ENCODE peak calls at places on chromosomes 2 and 18, in eight cellular contexts. N, M, K, W, X, C, Q and T are unnamed samples.
A peak's percentile ranks its signal among the peaks of the same experiment; 100 is the strongest.

GRCh38 chr2:64859208-64860161 is 129.7 kb upstream of the SLC1A4 start:
- DNase-seq in N (peak; percentile 94), M (peak; percentile 95), K (peak; percentile 78), W (peak; percentile 95), X (peak; percentile 90), C (peak; percentile 89), Q (peak; percentile 93), T (no peak)

GRCh38 chr2:236976271-236977120 is 109.2 kb upstream of the COPS8 start:
- DNase-seq in N (no peak), M (no peak), K (no peak), W (no peak), X (no peak), C (no peak), Q (no peak), T (no peak)

GRCh38 chr2:109646961-109647360 is 32.8 kb downstream of the SOWAHC start:
- DNase-seq in N (no peak), M (no peak), K (no peak), W (no peak), X (no peak), C (no peak), Q (no peak), T (no peak)

GRCh38 chr18:61201516-61201915 is 131.7 kb upstream of the CDH20 start:
- DNase-seq in N (no peak), M (no peak), K (no peak), W (no peak), X (no peak), C (no peak), Q (no peak), T (no peak)

GRCh38 chr2:20507166-20507692 is 60.4 kb downstream of the RHOB start:
- DNase-seq in N (peak; percentile 15), M (no peak), K (no peak), W (no peak), X (no peak), C (no peak), Q (no peak), T (no peak)

GRCh38 chr18:48825101-48825745 is 125.5 kb downstream of the SMAD7 start:
- DNase-seq in N (peak; percentile 24), M (peak; percentile 47), K (no peak), W (no peak), X (peak; percentile 40), C (no peak), Q (peak; percentile 66), T (no peak)

GRCh38 chr2:182132605-182133004 is 147.0 kb downstream of the PPP1R1C start:
- DNase-seq in N (no peak), M (no peak), K (no peak), W (no peak), X (no peak), C (no peak), Q (no peak), T (no peak)

GRCh38 chr2:33184026-33184425 is 237.3 kb downstream of the LTBP1 start:
- DNase-seq in N (no peak), M (no peak), K (no peak), W (no peak), X (no peak), C (no peak), Q (no peak), T (no peak)

GRCh38 chr2:100036793-100037192 is 105.6 kb downstream of the AFF3 start:
- DNase-seq in N (no peak), M (no peak), K (no peak), W (no peak), X (no peak), C (no peak), Q (no peak), T (no peak)

GRCh38 chr2:36770542-36771287 is 74.2 kb downstream of the VIT start:
- DNase-seq in N (no peak), M (no peak), K (no peak), W (peak; percentile 25), X (no peak), C (peak; percentile 14), Q (no peak), T (no peak)

GRCh38 chr2:179554639-179555038 is 290.0 kb upstream of the SESTD1 start:
- DNase-seq in N (no peak), M (no peak), K (no peak), W (no peak), X (no peak), C (no peak), Q (no peak), T (no peak)

GRCh38 chr2:166344286-166345113 is 31.2 kb downstream of the SCN9A start:
- DNase-seq in N (no peak), M (no peak), K (peak; percentile 63), W (no peak), X (no peak), C (no peak), Q (no peak), T (no peak)

GRCh38 chr2:82837588-82838304 is 1621.3 kb downstream of the SUCLG1 start:
- DNase-seq in N (no peak), M (no peak), K (peak; percentile 59), W (no peak), X (no peak), C (no peak), Q (no peak), T (no peak)

GRCh38 chr2:235024191-235024611 is 72.4 kb downstream of the SH3BP4 start:
- DNase-seq in N (no peak), M (no peak), K (no peak), W (no peak), X (no peak), C (no peak), Q (no peak), T (no peak)

GRCh38 chr2:7812231-7812995 is 869.4 kb upstream of the ID2 start:
- DNase-seq in N (no peak), M (no peak), K (no peak), W (no peak), X (no peak), C (no peak), Q (no peak), T (no peak)
- H3K27ac ChIP-seq in N (no peak overlapping the region), M (no peak overlapping the region), K (no peak overlapping the region), W (no peak overlapping the region), X (no peak overlapping the region), C (no peak overlapping the region), Q (no peak overlapping the region), T (no peak overlapping the region)

GRCh38 chr18:72871091-72871490 is 3.3 kb upstream of the NETO1 start:
- DNase-seq in N (no peak), M (no peak), K (no peak), W (no peak), X (no peak), C (no peak), Q (no peak), T (no peak)

GRCh38 chr18:72867721-72868665 is at the start of gene NETO1:
- DNase-seq in N (no peak), M (no peak), K (no peak), W (no peak), X (no peak), C (no peak), Q (no peak), T (no peak)

GRCh38 chr18:72866901-72867701 is 686 bp downstream of the NETO1 start:
- DNase-seq in N (no peak), M (no peak), K (no peak), W (no peak), X (no peak), C (no peak), Q (no peak), T (no peak)

GRCh38 chr18:72868666-72869661 is 1.2 kb upstream of the NETO1 start:
- DNase-seq in N (no peak), M (no peak), K (no peak), W (no peak), X (no peak), C (no peak), Q (no peak), T (no peak)

DNA sequence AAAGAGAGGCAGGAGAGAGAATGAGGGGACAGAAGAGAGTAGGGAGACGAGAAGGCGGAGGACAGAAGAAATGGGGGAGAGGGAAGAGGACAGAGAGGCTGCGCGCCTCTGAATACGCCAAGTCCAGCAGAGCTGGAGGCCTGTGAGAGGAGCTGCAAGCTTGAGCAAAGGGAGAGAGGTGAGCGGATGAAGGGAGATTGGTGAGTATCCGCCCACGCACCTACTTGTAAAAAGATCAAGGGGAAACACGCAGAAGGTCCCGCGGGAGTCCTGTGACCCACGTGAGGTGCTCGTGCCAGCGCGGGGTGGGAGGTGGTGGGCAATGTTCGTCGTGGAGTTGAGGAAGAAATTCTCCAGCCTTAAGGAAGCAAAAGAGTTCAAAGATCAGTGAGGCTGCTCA is 2.0 kb upstream of the NETO1 start:
- DNase-seq in N (no peak), M (no peak), K (no peak), W (no peak), X (no peak), C (no peak), Q (no peak), T (no peak)
- H3K27me3 ChIP-seq in N (peaks cover 63% of the 10 kb centered on the region), M (peaks cover 43% of the 10 kb centered on the region), K (peaks cover 33% of the 10 kb centered on the region), W (peaks cover 13% of the 10 kb centered on the region), X (peaks cover 55% of the 10 kb centered on the region), C (peaks cover 13% of the 10 kb centered on the region), Q (no peaks in the 10 kb centered on the region), T (no peaks in the 10 kb centered on the region)

GRCh38 chr2:25251032-25251460 is 82.7 kb upstream of the POMC start:
- DNase-seq in N (no peak), M (no peak), K (no peak), W (no peak), X (no peak), C (no peak), Q (no peak), T (no peak)
- H3K27ac ChIP-seq in N (peak overlapping the region; percentile 83), M (peak overlapping the region; percentile 91), K (peak overlapping the region; percentile 85), W (no peak overlapping the region), X (peak overlapping the region; percentile 82), C (peak overlapping the region; percentile 90), Q (no peak overlapping the region), T (peak overlapping the region; percentile 59)

GRCh38 chr2:70939001-70939846 is 3.5 kb downstream of the ATP6V1B1 start:
- DNase-seq in N (no peak), M (no peak), K (no peak), W (no peak), X (no peak), C (no peak), Q (peak; percentile 53), T (no peak)

GRCh38 chr2:70936979-70937811 is 1.5 kb downstream of the ATP6V1B1 start:
- DNase-seq in N (no peak), M (no peak), K (no peak), W (no peak), X (no peak), C (peak; percentile 6), Q (no peak), T (no peak)

GRCh38 chr2:70936165-70936978 is 672 bp downstream of the ATP6V1B1 start:
- DNase-seq in N (no peak), M (no peak), K (no peak), W (no peak), X (no peak), C (peak; percentile 3), Q (no peak), T (no peak)

GRCh38 chr2:70938580-70938938 is 2.9 kb downstream of the ATP6V1B1 start:
- DNase-seq in N (no peak), M (no peak), K (no peak), W (no peak), X (no peak), C (no peak), Q (no peak), T (no peak)

DNA sequence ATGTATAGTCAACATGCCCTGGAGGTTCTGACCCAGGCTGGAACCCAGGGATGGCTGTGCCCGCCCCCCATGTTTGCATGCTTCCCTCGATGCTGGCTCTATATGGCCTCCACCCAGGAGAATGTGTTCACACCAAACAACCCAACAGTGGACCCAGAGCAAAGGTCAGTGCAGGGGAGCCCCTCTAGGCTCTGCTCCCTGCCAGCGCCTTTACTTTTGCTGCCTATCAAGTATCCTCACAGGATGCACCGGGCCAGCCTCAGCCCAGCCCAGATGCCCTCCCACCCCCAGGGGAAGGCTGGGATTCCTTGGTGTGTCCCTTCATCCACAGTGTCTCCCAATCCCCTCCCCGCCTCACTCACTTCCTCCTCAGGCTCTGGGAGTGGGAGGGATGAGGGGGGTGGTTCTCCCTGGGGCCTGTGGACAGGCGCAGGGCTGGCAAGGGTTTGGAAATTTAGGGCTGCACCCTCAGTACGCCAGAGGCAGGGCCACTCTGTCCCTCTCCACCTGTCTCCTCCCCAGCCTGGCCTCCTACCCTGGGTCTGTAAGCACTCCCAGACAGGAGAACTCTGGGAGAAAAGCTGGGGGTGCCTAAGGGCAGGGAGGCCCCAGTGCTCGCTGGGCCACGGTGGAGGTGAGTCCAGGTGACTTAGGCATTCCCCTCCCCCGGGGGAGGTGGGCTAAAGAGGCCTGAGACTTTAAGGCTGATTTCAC is 2.3 kb downstream of the ATP6V1B1 start:
- DNase-seq in N (no peak), M (no peak), K (no peak), W (no peak), X (no peak), C (peak; percentile 5), Q (peak; percentile 51), T (no peak)
- H3K27me3 ChIP-seq in N (peaks cover 33% of the 10 kb centered on the region), M (peaks cover 11% of the 10 kb centered on the region), K (no peaks in the 10 kb centered on the region), W (no peaks in the 10 kb centered on the region), X (peaks cover 11% of the 10 kb centered on the region), C (no peaks in the 10 kb centered on the region), Q (no peaks in the 10 kb centered on the region), T (no peaks in the 10 kb centered on the region)